ENCODE peak calls at places on chromosomes 16 and 17, in six cellular contexts. G, H, B, Y, A and T are unnamed samples.

GRCh38 chr17:71334041-71334781 is 786.6 kb upstream of the SOX9 start:
- DNase-seq in G (peak; percentile 16), H (no peak), B (no peak), Y (peak; percentile 39), A (no peak), T (no peak)

GRCh38 chr17:78242024-78242742 is 10.8 kb downstream of the TMEM235 start:
- DNase-seq in G (no peak), H (no peak), B (no peak), Y (no peak), A (no peak), T (no peak)

GRCh38 chr17:81125573-81126081 is 39.7 kb upstream of the PVALEF start:
- DNase-seq in G (no peak), H (no peak), B (no peak), Y (no peak), A (no peak), T (no peak)

GRCh38 chr17:5000237-5000639 is 2.5 kb downstream of the KIF1C start:
- DNase-seq in G (peak; percentile 71), H (no peak), B (peak; percentile 51), Y (no peak), A (no peak), T (peak; percentile 46)

GRCh38 chr16:53058441-53058840 is 3.6 kb downstream of the CHD9 start:
- DNase-seq in G (no peak), H (no peak), B (no peak), Y (no peak), A (no peak), T (no peak)

GRCh38 chr17:72618018-72618509 is 474.4 kb downstream of the SLC39A11 start:
- DNase-seq in G (no peak), H (no peak), B (no peak), Y (no peak), A (peak; percentile 90), T (peak; percentile 11)

GRCh38 chr16:71845639-71846431 is at the start of gene ATXN1L:
- DNase-seq in G (peak; percentile 99), H (peak; percentile 75), B (peak; percentile 92), Y (peak; percentile 93), A (peak; percentile 98), T (peak; percentile 94)

GRCh38 chr16:84461504-84462295 is 42.8 kb downstream of the MEAK7 start:
- DNase-seq in G (no peak), H (no peak), B (no peak), Y (no peak), A (no peak), T (no peak)

GRCh38 chr16:12323007-12323699 is 346.6 kb downstream of the SNX29 start:
- DNase-seq in G (no peak), H (no peak), B (no peak), Y (no peak), A (no peak), T (no peak)

GRCh38 chr16:1779741-1780676 is 2.4 kb downstream of the SPSB3 start:
- DNase-seq in G (no peak), H (no peak), B (no peak), Y (no peak), A (no peak), T (no peak)

GRCh38 chr17:8029121-8029520 is 9.7 kb upstream of the ALOX15B start:
- DNase-seq in G (no peak), H (no peak), B (peak; percentile 43), Y (no peak), A (no peak), T (no peak)

GRCh38 chr17:8359769-8360168 is 16.7 kb downstream of the KRABD2 start:
- DNase-seq in G (no peak), H (peak; percentile 81), B (peak; percentile 81), Y (peak; percentile 90), A (no peak), T (peak; percentile 92)

GRCh38 chr16:66620419-66620775 is 15.9 kb downstream of the CMTM3 start:
- DNase-seq in G (no peak), H (no peak), B (no peak), Y (no peak), A (no peak), T (no peak)

GRCh38 chr16:66618588-66618987 is 14.1 kb downstream of the CMTM3 start:
- DNase-seq in G (no peak), H (peak; percentile 81), B (peak; percentile 92), Y (peak; percentile 94), A (no peak), T (peak; percentile 88)

GRCh38 chr16:66617728-66618127 is 13.2 kb downstream of the CMTM3 start:
- DNase-seq in G (no peak), H (no peak), B (no peak), Y (no peak), A (no peak), T (no peak)

GRCh38 chr16:66619534-66620418 is 15.3 kb downstream of the CMTM3 start:
- DNase-seq in G (no peak), H (no peak), B (peak; percentile 20), Y (peak; percentile 67), A (no peak), T (peak; percentile 64)

GRCh38 chr16:66619036-66619435 is 14.5 kb downstream of the CMTM3 start:
- DNase-seq in G (no peak), H (no peak), B (peak; percentile 72), Y (peak; percentile 58), A (no peak), T (peak; percentile 42)
- H3K4me3 ChIP-seq in G (no peak overlapping the region), H (no peak overlapping the region), B (no peak overlapping the region), Y (no peak overlapping the region), A (no peak overlapping the region), T (no peak overlapping the region)

GRCh38 chr17:47955497-47956461 is 1.9 kb downstream of the PRR15L start:
- DNase-seq in G (no peak), H (no peak), B (peak; percentile 13), Y (no peak), A (no peak), T (no peak)
- H3K4me3 ChIP-seq in G (no peak overlapping the region), H (no peak overlapping the region), B (no peak overlapping the region), Y (no peak overlapping the region), A (peak overlapping the region; percentile 59), T (no peak overlapping the region)

DNA sequence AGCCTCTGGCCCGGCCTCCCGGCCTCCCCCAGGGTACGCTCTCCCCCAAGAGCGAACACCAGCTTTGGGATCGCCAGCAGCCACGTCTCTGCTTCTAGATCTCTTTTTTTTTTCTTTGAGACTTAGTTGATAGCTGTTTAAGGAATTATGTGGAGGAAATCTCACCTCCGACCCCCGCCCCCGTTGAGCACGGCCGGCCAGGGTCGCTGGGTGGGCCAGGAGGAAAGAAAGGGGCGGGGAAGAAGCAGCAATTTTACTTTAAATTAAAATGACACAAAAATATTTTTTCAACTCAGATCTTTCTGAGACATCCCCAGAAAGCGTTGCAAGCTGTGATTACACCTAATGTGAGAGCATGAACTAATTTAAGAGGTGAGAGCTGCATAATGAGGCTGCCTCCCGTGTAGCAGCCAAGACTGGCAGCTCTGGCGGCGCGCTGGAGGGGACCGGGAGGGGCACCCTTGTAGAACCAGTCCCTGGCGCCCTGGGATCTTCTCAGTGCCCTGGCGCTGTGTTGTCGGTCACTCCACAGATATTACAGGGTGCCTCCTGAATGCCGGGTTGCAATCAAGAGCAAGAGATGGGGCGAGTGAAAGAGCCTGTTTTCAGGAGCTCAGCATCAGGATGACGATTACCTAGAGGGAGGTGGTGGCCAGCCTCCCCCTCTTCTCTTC is 1.9 kb upstream of the CBLN1 start:
- DNase-seq in G (peak; percentile 39), H (no peak), B (no peak), Y (no peak), A (no peak), T (no peak)
- H3K4me3 ChIP-seq in G (peak overlapping the region; percentile 49), H (no peak overlapping the region), B (no peak overlapping the region), Y (no peak overlapping the region), A (no peak overlapping the region), T (no peak overlapping the region)

DNA sequence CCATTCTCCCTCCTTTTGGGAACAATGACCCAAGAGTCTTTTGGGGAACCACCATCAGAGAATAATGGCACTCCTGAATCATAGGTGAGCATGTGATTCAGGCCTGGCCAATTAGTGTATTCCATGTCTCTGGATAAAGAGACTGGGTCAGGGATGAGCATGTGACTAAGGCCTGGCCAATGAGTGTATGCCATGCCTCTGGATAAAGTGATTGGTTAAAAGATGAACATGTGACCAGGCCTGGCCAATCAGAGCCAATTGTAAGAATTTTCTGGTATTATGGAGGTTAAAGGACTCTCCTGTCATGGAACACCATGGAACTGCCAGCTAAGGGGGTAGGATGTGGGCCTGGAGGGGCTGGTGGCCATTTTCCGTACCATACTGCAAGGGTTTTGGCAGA is 194.3 kb downstream of the C16orf78 start:
- DNase-seq in G (no peak), H (no peak), B (no peak), Y (no peak), A (no peak), T (no peak)
- H3K4me3 ChIP-seq in G (no peak overlapping the region), H (no peak overlapping the region), B (no peak overlapping the region), Y (no peak overlapping the region), A (no peak overlapping the region), T (no peak overlapping the region)